ENCODE peak calls at places on chromosome 18, in ten cellular contexts. N is effector CD4-positive, alpha-beta T cell; X is left cardiac atrium; R is HS-5; Q is sciatic nerve; B is HL-60; O is activated T-helper 1 cell treated with anti-CD3 and anti-CD28 coated beads, Interleukin-2, amount 50 U/mL, for 16 hours; I is neural crest cell; C is stimulated activated CD4-positive, alpha-beta T cell treated with anti-CD3 and anti-CD28 coated beads, Interleukin-4, amount 100 ng/mL, for 4 hours; Z is mesothelial cell of epicardium. F is an unnamed sample.
A peak's percentile ranks its signal among the peaks of the same experiment; 100 is the strongest.

GRCh38 chr18:37243756-37244155 is 321.8 kb downstream of the CELF4 start:
- DNase-seq in C (no peak), N (no peak), B (no peak), R (no peak), Q (no peak), X (no peak), Z (no peak), I (peak; percentile 6), O (no peak), F (no peak)

GRCh38 chr18:23114911-23115310 is 20.4 kb upstream of the CABLES1 start:
- DNase-seq in I (no peak), C (no peak), X (no peak), R (no peak), Z (no peak), B (no peak), O (no peak), N (no peak), Q (no peak), F (no peak)

GRCh38 chr18:907880-908512 is 3.3 kb downstream of the ADCYAP1 start:
- DNase-seq in X (no peak), Z (no peak), I (no peak), B (no peak), N (no peak), C (no peak), R (no peak), Q (no peak), O (no peak), F (no peak)

GRCh38 chr18:35697869-35698268 is 116.3 kb downstream of the GALNT1 start:
- DNase-seq in Z (no peak), O (no peak), R (no peak), X (no peak), B (no peak), Q (no peak), I (no peak), N (no peak), C (no peak), F (peak; percentile 68)

GRCh38 chr18:78676622-78677482 is 302.8 kb upstream of the SALL3 start:
- DNase-seq in Q (no peak), R (no peak), N (no peak), C (no peak), Z (no peak), I (no peak), B (no peak), O (no peak), X (no peak), F (no peak)

GRCh38 chr18:11857177-11857887 is 6.1 kb downstream of the CHMP1B start:
- DNase-seq in I (no peak), O (no peak), N (no peak), R (peak; percentile 92), Z (no peak), Q (no peak), B (peak; percentile 52), X (peak; percentile 79), C (no peak), F (peak; percentile 100)

GRCh38 chr18:13112982-13113381 is 105.6 kb upstream of the LDLRAD4 start:
- DNase-seq in Z (no peak), R (no peak), I (peak; percentile 69), N (no peak), X (peak; percentile 84), Q (no peak), O (no peak), C (no peak), B (peak; percentile 25), F (no peak)

GRCh38 chr18:79947054-79947755 is 4.2 kb downstream of the SLC66A2 start:
- DNase-seq in Z (no peak), X (no peak), O (no peak), B (no peak), I (no peak), C (no peak), Q (peak; percentile 52), N (no peak), R (no peak), F (peak; percentile 48)

GRCh38 chr18:24009651-24010333 is 4.8 kb upstream of the TTC39C start:
- DNase-seq in N (no peak), B (no peak), I (no peak), Q (no peak), Z (no peak), R (no peak), O (no peak), X (no peak), C (peak; percentile 27), F (no peak)

GRCh38 chr18:75830848-75831247 is 403.3 kb upstream of the SMIM21 start:
- DNase-seq in R (no peak), Z (no peak), B (no peak), O (no peak), I (no peak), C (no peak), X (no peak), N (no peak), Q (no peak), F (no peak)

GRCh38 chr18:57644540-57644939 is 22.9 kb upstream of the NARS1 start:
- DNase-seq in B (no peak), R (no peak), O (no peak), X (no peak), Q (no peak), Z (no peak), I (no peak), N (no peak), C (no peak), F (no peak)

GRCh38 chr18:76518073-76518472 is 23.0 kb upstream of the ZNF516 start:
- DNase-seq in O (no peak), I (no peak), Q (no peak), R (no peak), B (no peak), C (no peak), N (no peak), X (no peak), Z (no peak), F (no peak)

GRCh38 chr18:54776282-54776977 is 51.8 kb upstream of the RAB27B start:
- DNase-seq in N (no peak), Z (no peak), O (no peak), X (peak; percentile 30), Q (no peak), I (no peak), B (peak; percentile 1), R (peak; percentile 86), C (no peak), F (peak; percentile 98)

GRCh38 chr18:10271481-10271880 is 183.0 kb upstream of the APCDD1 start:
- DNase-seq in Z (no peak), O (no peak), C (no peak), N (no peak), Q (no peak), I (no peak), B (no peak), R (no peak), X (no peak), F (no peak)

GRCh38 chr18:5424903-5425302 is 118.9 kb downstream of the EPB41L3 start:
- DNase-seq in O (no peak), X (no peak), N (no peak), I (no peak), R (no peak), Q (no peak), C (no peak), B (peak; percentile 8), Z (no peak), F (peak; percentile 17)